ENCODE peak calls at places on chromosome 15, in four cellular contexts. J, S, H and U are unnamed samples.

GRCh38 chr15:92383528-92384326 is 10.0 kb upstream of the ST8SIA2 start:
- DNase-seq in J (peak), S (no peak), H (peak), U (no peak)

GRCh38 chr15:60591491-60592385 is 112.8 kb upstream of the ICE2 start:
- DNase-seq in J (peak), S (peak), H (peak), U (peak)

GRCh38 chr15:90232941-90233700 is 620 bp downstream of the CIB1 start:
- DNase-seq in J (peak), S (peak), H (peak), U (peak)

GRCh38 chr15:26298010-26298661 is 435.0 kb upstream of the ATP10A start:
- DNase-seq in J (no peak), S (no peak), H (no peak), U (peak)

GRCh38 chr15:56774356-56774755 is 41.0 kb upstream of the ZNF280D start:
- DNase-seq in J (no peak), S (no peak), H (no peak), U (no peak)

GRCh38 chr15:84819291-84819768 is 2.2 kb downstream of the ALPK3 start:
- DNase-seq in J (peak), S (no peak), H (peak), U (peak)

GRCh38 chr15:28281876-28282275 is 40.1 kb downstream of the HERC2 start:
- DNase-seq in J (no peak), S (no peak), H (no peak), U (no peak)

GRCh38 chr15:79451361-79451999 is 19.3 kb downstream of the MINAR1 start:
- DNase-seq in J (peak), S (no peak), H (no peak), U (no peak)

GRCh38 chr15:42716125-42716524 is 20.8 kb downstream of the CDAN1 start:
- DNase-seq in J (no peak), S (no peak), H (no peak), U (no peak)

GRCh38 chr15:64806509-64806908 is 18.9 kb downstream of the PIF1 start:
- DNase-seq in J (no peak), S (no peak), H (no peak), U (no peak)

GRCh38 chr15:43912991-43913927 is 86.5 kb downstream of the WDR76 start:
- DNase-seq in J (no peak), S (no peak), H (no peak), U (no peak)

GRCh38 chr15:93231261-93231939 is 142.4 kb upstream of the RGMA start:
- DNase-seq in J (no peak), S (no peak), H (no peak), U (no peak)

GRCh38 chr15:38696120-38696727 is 131.6 kb upstream of the RASGRP1 start:
- DNase-seq in J (no peak), S (peak), H (no peak), U (no peak)

GRCh38 chr15:36414670-36415069 is 164.8 kb upstream of the CDIN1 start:
- DNase-seq in J (no peak), S (no peak), H (no peak), U (no peak)

GRCh38 chr15:71314956-71315537 is 199.8 kb downstream of the THSD4 start:
- DNase-seq in J (no peak), S (no peak), H (no peak), U (no peak)

GRCh38 chr15:99955532-99955931 is 222.3 kb upstream of the LYSMD4 start:
- DNase-seq in J (no peak), S (no peak), H (no peak), U (peak)

GRCh38 chr15:70533931-70534742 is 229.2 kb downstream of the UACA start:
- DNase-seq in J (no peak), S (no peak), H (no peak), U (no peak)

DNA sequence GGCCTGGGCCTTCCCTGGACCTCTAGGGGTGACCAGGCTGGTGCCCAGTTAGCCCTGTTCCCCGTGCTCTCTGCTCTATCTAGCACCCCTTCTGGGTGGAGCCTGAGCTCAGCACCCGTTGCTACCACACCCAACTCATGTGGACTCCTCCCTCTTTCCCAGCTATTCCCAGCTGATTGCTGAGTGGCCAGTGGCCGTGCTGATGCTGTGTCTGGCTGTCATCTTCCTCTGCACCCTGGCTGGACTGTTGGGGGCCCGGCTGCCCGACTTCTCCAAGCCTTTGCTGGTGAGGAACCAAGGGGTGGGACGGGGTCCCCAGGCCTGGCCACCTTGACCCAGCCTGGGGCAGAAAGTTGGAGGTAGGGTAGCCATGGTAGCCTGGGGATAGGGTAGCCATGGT is 6.2 kb downstream of the DISP2 start:
- DNase-seq in J (no peak), S (no peak), H (no peak), U (peak)
- H3K4me3 ChIP-seq in J (no peak), S (no peak), H (no peak), U (no peak)

GRCh38 chr15:31216210-31216911 is 110.3 kb upstream of the KLF13 start:
- DNase-seq in J (peak), S (peak), H (peak), U (peak)

GRCh38 chr15:31214864-31215489 is 111.7 kb upstream of the KLF13 start:
- DNase-seq in J (no peak), S (peak), H (no peak), U (peak)

GRCh38 chr15:31217566-31218270 is 108.9 kb upstream of the KLF13 start:
- DNase-seq in J (no peak), S (no peak), H (no peak), U (no peak)

GRCh38 chr15:31215490-31216209 is 111.0 kb upstream of the KLF13 start:
- DNase-seq in J (peak), S (peak), H (peak), U (peak)

GRCh38 chr15:31217067-31217466 is 109.6 kb upstream of the KLF13 start:
- DNase-seq in J (no peak), S (no peak), H (no peak), U (no peak)
- TF ChIP-seq POLR2AphosphoS5 in J (no peak), S (no peak), H (no peak), U (no peak)

DNA sequence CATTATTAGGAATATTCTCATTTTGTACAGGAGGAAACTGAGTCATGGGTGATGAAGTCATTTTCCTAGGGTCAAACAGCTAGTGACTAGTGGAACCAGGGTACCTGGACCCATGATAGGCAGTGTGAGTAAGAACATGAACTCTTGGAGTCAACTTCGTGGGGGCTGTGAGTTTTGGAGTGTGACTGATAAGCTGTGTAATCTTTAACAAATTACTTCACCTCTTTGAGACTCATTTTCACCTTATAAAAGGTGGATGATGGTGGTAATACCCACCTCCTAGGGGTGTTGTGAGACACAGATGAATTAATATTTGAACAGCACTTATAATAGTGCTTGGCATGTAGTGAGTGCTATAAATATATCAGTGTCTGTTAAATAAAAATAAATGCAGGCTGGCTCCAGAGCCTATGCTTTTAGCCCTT is 9.1 kb downstream of the SEMA6D start:
- DNase-seq in J (no peak), S (no peak), H (no peak), U (no peak)
- H3K4me3 ChIP-seq in J (no peak), S (no peak), H (no peak), U (no peak)

DNA sequence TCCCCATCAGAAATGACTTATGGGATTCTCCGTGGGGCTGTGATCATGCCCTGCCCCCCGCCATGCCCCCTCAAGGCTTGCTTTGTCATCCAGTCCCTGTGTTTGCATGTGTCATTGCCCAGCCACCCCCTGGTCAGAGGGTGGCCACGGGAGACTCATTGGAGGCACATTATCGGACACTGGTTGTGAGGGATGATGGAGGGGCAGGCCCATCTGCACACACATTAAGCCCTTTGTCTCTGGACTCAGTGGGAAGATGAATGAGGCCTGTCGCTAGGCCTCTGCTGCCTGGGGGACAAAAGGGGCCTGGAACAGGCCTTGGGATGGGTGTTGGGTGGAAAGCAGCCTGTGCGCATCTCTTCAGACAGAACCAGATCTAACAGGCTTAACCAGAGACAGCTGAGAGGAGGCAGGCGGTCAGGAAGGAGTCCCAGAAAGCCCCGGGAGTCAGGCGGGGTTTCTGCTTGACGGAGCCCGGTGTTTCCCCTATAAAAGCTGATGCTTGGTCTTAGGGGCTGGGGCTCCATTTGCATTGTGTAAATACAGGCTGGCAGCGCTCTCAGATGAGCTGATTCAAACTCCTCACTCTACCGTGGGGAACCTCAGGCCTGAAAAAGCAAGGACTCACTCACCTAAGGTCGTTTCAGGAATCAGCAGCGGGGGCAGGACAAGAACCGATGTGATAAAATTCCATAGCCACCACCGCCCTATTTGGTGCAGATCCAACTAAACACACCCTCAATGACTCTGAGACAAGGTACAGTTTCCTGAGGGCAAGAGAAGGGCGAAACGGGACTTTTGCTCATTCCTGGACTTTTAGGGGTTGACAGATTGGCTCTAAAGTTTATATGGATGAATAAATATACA is 17.0 kb upstream of the SKIC8 start:
- DNase-seq in J (peak), S (no peak), H (peak), U (peak)
- TF ChIP-seq POLR2AphosphoS5 in J (no peak), S (no peak), H (no peak), U (no peak)

GRCh38 chr15:62272290-62272689 is 107.2 kb upstream of the C2CD4B start:
- DNase-seq in J (no peak), S (no peak), H (no peak), U (no peak)

GRCh38 chr15:62264196-62264595 is 99.1 kb upstream of the C2CD4B start:
- DNase-seq in J (no peak), S (no peak), H (no peak), U (no peak)

GRCh38 chr15:62270216-62270921 is 105.3 kb upstream of the C2CD4B start:
- DNase-seq in J (no peak), S (no peak), H (no peak), U (no peak)

DNA sequence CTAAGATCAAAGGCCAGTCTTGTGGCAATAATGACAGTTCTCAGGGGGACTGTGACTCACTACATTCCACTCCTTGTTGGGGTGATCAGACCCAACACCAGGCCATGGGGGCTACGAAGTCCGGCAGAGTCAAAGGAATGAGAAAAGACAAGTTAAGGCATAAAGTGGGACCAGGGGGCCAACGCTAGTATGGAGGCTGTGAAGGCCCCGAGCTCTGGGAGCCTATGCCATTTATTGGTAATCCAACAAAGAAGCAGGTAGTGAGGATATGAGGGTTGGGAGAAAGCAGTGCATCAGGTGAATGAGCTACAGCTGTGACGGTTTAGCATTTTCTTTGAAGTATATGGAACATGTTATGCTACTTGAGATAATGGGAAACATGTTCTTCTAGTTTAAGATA is 104.4 kb upstream of the C2CD4B start:
- DNase-seq in J (peak), S (no peak), H (no peak), U (no peak)
- H3K4me3 ChIP-seq in J (no peak), S (no peak), H (no peak), U (no peak)

GRCh38 chr15:69412701-69413100 is 1.4 kb upstream of the KIF23 start:
- DNase-seq in J (no peak), S (no peak), H (no peak), U (no peak)

GRCh38 chr15:69414702-69415161 is 583 bp downstream of the KIF23 start:
- DNase-seq in J (peak), S (peak), H (no peak), U (no peak)

GRCh38 chr15:69412274-69412673 is 1.9 kb upstream of the KIF23 start:
- DNase-seq in J (no peak), S (no peak), H (no peak), U (no peak)

GRCh38 chr15:69415381-69415780 is 1.2 kb downstream of the KIF23 start:
- DNase-seq in J (no peak), S (no peak), H (no peak), U (no peak)

DNA sequence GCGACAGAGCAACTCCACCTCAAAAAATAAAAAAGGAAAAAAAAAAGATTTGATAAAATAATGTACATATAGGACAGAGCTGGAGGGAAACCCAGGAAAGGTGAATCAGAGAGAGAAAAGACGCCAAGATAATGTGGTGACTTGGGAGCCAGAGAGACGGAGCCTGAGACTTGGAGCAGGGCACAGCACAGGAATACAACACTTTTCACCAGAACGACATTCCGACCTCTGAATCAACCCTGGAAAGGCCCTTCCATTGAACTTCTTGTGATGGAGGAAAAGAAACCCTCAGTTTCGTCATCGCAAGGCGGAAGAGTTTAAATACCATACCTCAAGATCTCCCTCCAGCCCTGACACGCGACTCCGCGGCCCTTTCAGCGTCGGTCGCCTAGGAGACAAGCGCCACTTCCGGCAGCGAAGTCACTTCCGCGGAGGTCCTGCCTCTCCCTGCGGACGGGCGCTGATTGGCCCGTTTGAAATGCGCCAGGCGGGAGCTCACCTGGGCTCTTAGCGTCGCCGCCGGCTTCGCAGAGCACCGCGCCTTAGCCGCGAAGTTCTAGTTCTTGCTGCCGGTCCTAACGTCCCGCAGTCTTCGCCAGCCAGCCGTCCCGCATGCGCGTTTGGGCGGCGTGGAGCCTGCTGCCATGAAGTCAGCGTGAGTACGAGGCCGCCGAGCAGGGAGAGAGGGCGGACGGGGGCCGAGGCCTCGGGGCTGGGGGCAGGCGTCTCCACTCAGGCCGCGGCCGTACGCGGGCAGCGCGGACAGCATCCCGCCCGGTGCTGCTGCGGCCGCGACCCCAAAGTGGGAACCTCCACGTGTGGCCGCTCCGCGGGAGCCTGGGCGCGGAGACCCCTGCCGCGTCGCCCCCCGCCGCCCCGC is at the start of gene KIF23:
- DNase-seq in J (peak), S (peak), H (peak), U (peak)
- TF ChIP-seq POLR2AphosphoS5 in J (peak), S (peak), H (peak), U (peak)

GRCh38 chr15:33311312-33311971 is 675 bp downstream of the RYR3 start:
- DNase-seq in J (peak), S (no peak), H (peak), U (no peak)
- H3K4me3 ChIP-seq in J (peak), S (peak), H (peak), U (peak)

GRCh38 chr15:73950479-73951043 is 24.3 kb downstream of the LOXL1 start:
- DNase-seq in J (no peak), S (no peak), H (no peak), U (peak)
- TF ChIP-seq POLR2AphosphoS5 in J (no peak), S (no peak), H (no peak), U (no peak)

GRCh38 chr15:72473670-72474465 is at the start of gene ARIH1:
- DNase-seq in J (peak), S (peak), H (peak), U (peak)

GRCh38 chr15:72475674-72476073 is 1.5 kb downstream of the ARIH1 start:
- DNase-seq in J (no peak), S (no peak), H (no peak), U (no peak)

GRCh38 chr15:72474912-72475601 is 927 bp downstream of the ARIH1 start:
- DNase-seq in J (peak), S (peak), H (peak), U (peak)

GRCh38 chr15:72472907-72473669 is 1.0 kb upstream of the ARIH1 start:
- DNase-seq in J (no peak), S (no peak), H (no peak), U (no peak)

GRCh38 chr15:72474466-72474911 is 359 bp downstream of the ARIH1 start:
- DNase-seq in J (no peak), S (no peak), H (no peak), U (peak)
- H3K4me3 ChIP-seq in J (peak), S (peak), H (peak), U (peak)